ENCODE peak calls at places on chromosome 2, in five cellular contexts. D, B, T, E and X are unnamed samples.

GRCh38 chr2:98893871-98894270 is 42.2 kb downstream of the CRACDL start:
- DNase-seq in D (no peak), B (no peak), T (no peak), E (no peak), X (no peak)

GRCh38 chr2:1993711-1994682 is 249.7 kb upstream of the PXDN start:
- DNase-seq in D (peak), B (peak), T (no peak), E (peak), X (no peak)

GRCh38 chr2:197215988-197216979 is 94.3 kb downstream of the ANKRD44 start:
- DNase-seq in D (no peak), B (no peak), T (no peak), E (no peak), X (no peak)

GRCh38 chr2:85601771-85602475 is 575 bp downstream of the TMEM150A start:
- DNase-seq in D (peak), B (no peak), T (peak), E (no peak), X (no peak)

GRCh38 chr2:203786912-203787311 is 80.5 kb downstream of the CD28 start:
- DNase-seq in D (no peak), B (no peak), T (no peak), E (no peak), X (no peak)

GRCh38 chr2:72917875-72918660 is 749 bp downstream of the EMX1 start:
- DNase-seq in D (no peak), B (no peak), T (no peak), E (no peak), X (no peak)

GRCh38 chr2:68031546-68032160 is 31.2 kb downstream of the C1D start:
- DNase-seq in D (no peak), B (peak), T (no peak), E (peak), X (no peak)

GRCh38 chr2:7915302-7916200 is 766.3 kb upstream of the ID2 start:
- DNase-seq in D (no peak), B (no peak), T (no peak), E (no peak), X (no peak)

GRCh38 chr2:5743992-5744391 is 51.8 kb downstream of the SOX11 start:
- DNase-seq in D (no peak), B (no peak), T (no peak), E (no peak), X (no peak)

GRCh38 chr2:178700922-178701342 is 106.3 kb downstream of the TTN start:
- DNase-seq in D (no peak), B (no peak), T (no peak), E (no peak), X (no peak)

GRCh38 chr2:145168091-145168490 is 648.2 kb upstream of the ZEB2 start:
- DNase-seq in D (no peak), B (no peak), T (no peak), E (no peak), X (no peak)

GRCh38 chr2:241771286-241772062 is 5.1 kb upstream of the GAL3ST2 start:
- DNase-seq in D (peak), B (no peak), T (no peak), E (no peak), X (peak)

GRCh38 chr2:121611730-121612705 is 37.2 kb downstream of the CLASP1 start:
- DNase-seq in D (no peak), B (no peak), T (no peak), E (no peak), X (no peak)

GRCh38 chr2:67658820-67659219 is 261.7 kb downstream of the ETAA1 start:
- DNase-seq in D (no peak), B (no peak), T (no peak), E (no peak), X (no peak)

GRCh38 chr2:59761966-59762365 is 791.5 kb downstream of the BCL11A start:
- DNase-seq in D (no peak), B (no peak), T (no peak), E (no peak), X (no peak)

GRCh38 chr2:203586696-203587095 is 51.6 kb upstream of the RAPH1 start:
- DNase-seq in D (no peak), B (no peak), T (no peak), E (no peak), X (no peak)

GRCh38 chr2:174012347-174013309 is 47.5 kb upstream of the SP3 start:
- DNase-seq in D (no peak), B (no peak), T (peak), E (no peak), X (no peak)

GRCh38 chr2:120691410-120691809 is 44.3 kb upstream of the GLI2 start:
- DNase-seq in D (no peak), B (no peak), T (no peak), E (no peak), X (no peak)

GRCh38 chr2:71454221-71455010 is 1.1 kb downstream of the DYSF start:
- DNase-seq in D (peak), B (no peak), T (no peak), E (no peak), X (peak)

GRCh38 chr2:55550368-55551102 is 31.0 kb downstream of the CFAP36 start:
- DNase-seq in D (no peak), B (peak), T (no peak), E (peak), X (no peak)

DNA sequence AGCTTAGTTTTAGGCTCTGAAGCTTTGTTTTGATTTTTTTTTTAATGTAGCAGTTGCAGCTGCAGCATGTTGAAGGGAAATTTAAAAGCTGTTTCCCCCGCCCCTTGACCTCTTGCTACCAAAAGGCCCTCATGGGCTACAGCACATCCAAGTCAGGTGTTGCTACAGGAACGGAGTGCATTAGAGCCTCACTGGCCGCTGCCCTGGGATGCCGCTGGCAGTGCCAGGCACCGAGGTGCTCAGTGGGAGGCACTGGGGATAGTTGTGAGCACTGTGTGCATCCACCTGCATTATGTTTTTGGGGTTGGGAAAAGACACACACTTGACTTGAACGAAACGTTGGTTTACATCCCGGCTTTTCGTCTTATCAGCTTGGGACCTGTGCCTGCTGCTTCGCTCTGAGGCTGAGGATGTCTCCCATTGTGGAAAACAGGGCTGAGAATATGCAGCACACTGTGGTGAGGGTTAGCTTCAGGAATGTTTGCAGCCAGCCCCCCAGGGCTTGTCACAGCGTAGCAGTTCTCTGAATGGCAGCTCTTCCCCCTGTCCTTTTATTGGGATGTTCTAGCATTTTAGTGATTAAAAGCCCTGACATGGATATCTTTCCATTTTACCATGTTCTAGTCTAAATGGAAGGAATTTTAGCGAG is 24.1 kb downstream of the DCDC2C start:
- DNase-seq in D (no peak), B (no peak), T (no peak), E (no peak), X (no peak)
- H3K4me3 ChIP-seq in D (no peak), B (peak), T (no peak), E (no peak), X (no peak)

GRCh38 chr2:158192515-158193234 is 91.0 kb downstream of the UPP2 start:
- DNase-seq in D (no peak), B (no peak), T (no peak), E (no peak), X (no peak)

GRCh38 chr2:158191076-158191566 is 89.4 kb downstream of the UPP2 start:
- DNase-seq in D (no peak), B (peak), T (no peak), E (no peak), X (peak)

GRCh38 chr2:158189526-158189925 is 87.8 kb downstream of the UPP2 start:
- DNase-seq in D (no peak), B (no peak), T (no peak), E (no peak), X (peak)

GRCh38 chr2:158194229-158194628 is 92.6 kb downstream of the UPP2 start:
- DNase-seq in D (no peak), B (no peak), T (no peak), E (no peak), X (no peak)

GRCh38 chr2:158191569-158191968 is 89.9 kb downstream of the UPP2 start:
- DNase-seq in D (no peak), B (no peak), T (no peak), E (no peak), X (no peak)
- H3K4me3 ChIP-seq in D (peak), B (no peak), T (no peak), E (peak), X (peak)

GRCh38 chr2:43193652-43193995 is 32.8 kb downstream of the ZFP36L2 start:
- DNase-seq in D (no peak), B (no peak), T (no peak), E (no peak), X (no peak)

GRCh38 chr2:43192039-43192438 is 34.4 kb downstream of the ZFP36L2 start:
- DNase-seq in D (no peak), B (no peak), T (no peak), E (no peak), X (no peak)

GRCh38 chr2:43190305-43191052 is 35.9 kb downstream of the ZFP36L2 start:
- DNase-seq in D (no peak), B (no peak), T (no peak), E (no peak), X (no peak)

GRCh38 chr2:43193996-43194869 is 32.2 kb downstream of the ZFP36L2 start:
- DNase-seq in D (peak), B (no peak), T (no peak), E (no peak), X (no peak)

DNA sequence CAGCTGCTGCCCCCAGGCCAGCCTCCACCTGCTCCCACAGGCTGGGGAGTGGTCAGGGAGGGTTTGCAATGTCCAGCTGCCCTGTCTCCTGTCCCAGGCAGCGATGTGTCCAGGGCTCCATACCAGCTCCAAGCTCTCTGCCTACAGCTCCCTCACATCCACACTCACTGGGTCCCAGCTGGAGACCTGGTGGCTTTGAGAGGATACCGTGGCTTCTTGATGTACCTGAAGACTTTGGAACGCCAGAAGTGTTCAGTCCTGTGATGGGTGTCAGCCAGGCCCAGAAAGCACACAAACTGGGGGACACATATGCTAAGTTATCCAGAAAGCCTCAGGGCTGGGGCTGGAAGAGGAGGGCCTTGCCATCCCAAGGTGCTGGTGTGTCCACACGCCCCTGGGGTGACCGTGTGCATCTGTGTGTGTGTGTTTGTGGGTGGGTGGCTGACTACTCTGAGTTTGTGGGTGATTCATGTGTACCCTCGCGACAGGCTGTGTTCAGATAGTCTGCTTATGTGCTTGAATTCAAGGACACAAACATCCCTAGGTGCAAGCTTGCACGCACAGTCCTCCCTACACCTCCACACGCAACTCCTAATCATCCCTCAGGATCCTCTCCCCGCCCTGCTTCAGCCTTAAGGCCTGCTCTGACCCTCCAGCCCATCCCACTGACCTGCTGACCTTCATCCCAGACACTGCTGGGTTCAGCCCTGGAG is 33.3 kb downstream of the ZFP36L2 start:
- DNase-seq in D (no peak), B (no peak), T (no peak), E (no peak), X (no peak)
- H3K4me3 ChIP-seq in D (no peak), B (no peak), T (no peak), E (no peak), X (no peak)

DNA sequence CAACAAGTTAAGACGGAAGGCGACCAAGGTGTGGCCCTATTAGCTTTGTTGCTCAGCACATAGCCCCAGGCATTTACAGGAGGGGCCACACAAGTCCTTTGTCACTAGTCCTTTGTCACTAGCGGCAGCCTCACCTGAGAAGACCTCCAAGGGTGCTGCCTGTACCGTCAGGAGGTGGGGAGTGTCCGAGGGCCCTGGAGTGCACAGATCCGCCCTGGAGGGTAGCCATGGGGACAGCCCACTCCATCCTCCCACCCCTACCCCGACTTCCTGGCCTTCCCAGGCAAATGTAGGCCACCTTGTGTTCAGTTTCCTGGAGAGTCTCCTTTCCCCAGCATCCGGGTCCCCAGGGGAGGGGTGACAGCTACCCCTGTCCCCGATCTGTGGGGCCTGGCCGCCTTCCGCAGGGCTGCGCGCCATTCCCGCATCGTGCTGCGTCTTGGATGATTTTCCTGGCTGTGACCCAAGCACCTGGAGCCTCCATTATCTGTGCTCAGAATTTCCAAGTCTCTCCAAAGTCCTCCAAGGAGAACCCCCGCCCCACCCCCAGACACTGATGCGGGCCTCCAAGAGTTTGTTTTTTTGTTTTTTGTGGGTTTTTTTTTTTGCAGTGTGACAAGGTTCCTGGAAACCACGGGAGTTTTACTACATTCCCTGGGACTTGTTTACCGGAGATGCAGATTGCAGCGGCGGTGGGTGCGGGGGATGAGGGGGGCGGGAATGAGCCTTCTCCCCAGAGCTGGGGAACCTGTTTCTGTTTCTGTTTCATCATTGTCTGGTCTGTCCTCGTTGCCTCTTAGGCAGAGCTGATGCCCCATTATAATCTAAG is 28.6 kb downstream of the TEX44 start:
- DNase-seq in D (no peak), B (no peak), T (no peak), E (no peak), X (peak)
- H3K4me3 ChIP-seq in D (no peak), B (no peak), T (no peak), E (no peak), X (peak)